ENCODE peak calls at places on chromosomes 2 and 18, in five cellular contexts. A is cardiac fibroblast, I is neural crest cell, R is IMR-90, U is foreskin fibroblast. K is an unnamed sample.

GRCh38 chr2:170509460-170510193 is 205.5 kb upstream of the SP5 start:
- DNase-seq in U (no peak), A (no peak), R (no peak), I (no peak), K (no peak)

GRCh38 chr2:232522855-232523681 is 2.9 kb downstream of the PRSS56 start:
- DNase-seq in A (peak), I (no peak), R (no peak), U (no peak), K (no peak)

GRCh38 chr18:7856099-7856498 is 289.0 kb downstream of the PTPRM start:
- DNase-seq in U (no peak), I (no peak), R (peak), A (peak), K (no peak)

GRCh38 chr2:19747310-19748072 is 154.3 kb downstream of the TTC32 start:
- DNase-seq in I (no peak), U (no peak), A (peak), R (peak), K (peak)

GRCh38 chr2:127105656-127106456 is 1.1 kb downstream of the BIN1 start:
- DNase-seq in A (peak), U (peak), R (peak), I (peak), K (peak)

GRCh38 chr2:212923393-212923792 is 228.0 kb downstream of the IKZF2 start:
- DNase-seq in I (no peak), R (no peak), U (no peak), A (peak), K (no peak)

GRCh38 chr18:11995445-11996189 is 14.3 kb downstream of the IMPA2 start:
- DNase-seq in R (peak), U (peak), A (peak), I (peak), K (peak)

GRCh38 chr2:101710036-101710689 is 12.7 kb downstream of the MAP4K4 start:
- DNase-seq in R (no peak), U (no peak), A (no peak), I (no peak), K (no peak)

GRCh38 chr2:71742953-71743601 is 289.7 kb downstream of the DYSF start:
- DNase-seq in U (peak), I (no peak), R (peak), A (peak), K (peak)

GRCh38 chr2:241871538-241872312 is 2.2 kb downstream of the RTP5 start:
- DNase-seq in I (no peak), U (no peak), A (no peak), R (no peak), K (no peak)

GRCh38 chr2:225456619-225457260 is 57.2 kb downstream of the NYAP2 start:
- DNase-seq in I (no peak), U (no peak), A (no peak), R (no peak), K (no peak)

GRCh38 chr2:207692206-207693065 is 19.0 kb upstream of the CCNYL1 start:
- DNase-seq in U (no peak), A (peak), R (peak), I (peak), K (no peak)

GRCh38 chr2:10909050-10909995 is 2.4 kb upstream of the KCNF1 start:
- DNase-seq in I (peak), A (no peak), U (no peak), R (no peak), K (no peak)

GRCh38 chr18:11587846-11588245 is 21.6 kb upstream of the SLC35G4 start:
- DNase-seq in I (no peak), U (no peak), R (no peak), A (no peak), K (no peak)

GRCh38 chr2:239249048-239249447 is 151.8 kb downstream of the HDAC4 start:
- DNase-seq in A (no peak), U (no peak), R (no peak), I (no peak), K (no peak)

DNA sequence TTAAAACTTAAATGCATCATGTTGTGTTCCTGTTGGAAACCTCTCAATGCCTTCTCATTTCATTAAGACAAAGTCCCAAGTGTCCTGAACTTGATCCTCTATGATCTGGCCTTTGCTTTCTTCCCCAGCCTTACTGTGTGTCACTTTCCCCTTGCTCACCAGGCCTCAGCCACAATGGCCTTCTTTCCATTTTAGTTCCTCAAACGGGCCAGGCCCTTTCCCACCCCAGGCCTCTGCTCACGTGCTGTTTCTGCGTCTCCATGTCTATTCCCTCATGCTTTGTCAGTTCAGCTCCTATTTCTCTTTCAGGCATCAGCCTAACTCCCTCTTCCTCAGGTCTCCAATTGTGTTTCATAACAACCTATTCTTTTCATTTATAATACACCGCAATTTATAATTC is 19.5 kb downstream of the CXCR4 start:
- DNase-seq in U (no peak), I (no peak), R (no peak), A (no peak), K (no peak)
- TF ChIP-seq CTCF in U (no peak), I (no peak), R (no peak), A (no peak), K (no peak)

DNA sequence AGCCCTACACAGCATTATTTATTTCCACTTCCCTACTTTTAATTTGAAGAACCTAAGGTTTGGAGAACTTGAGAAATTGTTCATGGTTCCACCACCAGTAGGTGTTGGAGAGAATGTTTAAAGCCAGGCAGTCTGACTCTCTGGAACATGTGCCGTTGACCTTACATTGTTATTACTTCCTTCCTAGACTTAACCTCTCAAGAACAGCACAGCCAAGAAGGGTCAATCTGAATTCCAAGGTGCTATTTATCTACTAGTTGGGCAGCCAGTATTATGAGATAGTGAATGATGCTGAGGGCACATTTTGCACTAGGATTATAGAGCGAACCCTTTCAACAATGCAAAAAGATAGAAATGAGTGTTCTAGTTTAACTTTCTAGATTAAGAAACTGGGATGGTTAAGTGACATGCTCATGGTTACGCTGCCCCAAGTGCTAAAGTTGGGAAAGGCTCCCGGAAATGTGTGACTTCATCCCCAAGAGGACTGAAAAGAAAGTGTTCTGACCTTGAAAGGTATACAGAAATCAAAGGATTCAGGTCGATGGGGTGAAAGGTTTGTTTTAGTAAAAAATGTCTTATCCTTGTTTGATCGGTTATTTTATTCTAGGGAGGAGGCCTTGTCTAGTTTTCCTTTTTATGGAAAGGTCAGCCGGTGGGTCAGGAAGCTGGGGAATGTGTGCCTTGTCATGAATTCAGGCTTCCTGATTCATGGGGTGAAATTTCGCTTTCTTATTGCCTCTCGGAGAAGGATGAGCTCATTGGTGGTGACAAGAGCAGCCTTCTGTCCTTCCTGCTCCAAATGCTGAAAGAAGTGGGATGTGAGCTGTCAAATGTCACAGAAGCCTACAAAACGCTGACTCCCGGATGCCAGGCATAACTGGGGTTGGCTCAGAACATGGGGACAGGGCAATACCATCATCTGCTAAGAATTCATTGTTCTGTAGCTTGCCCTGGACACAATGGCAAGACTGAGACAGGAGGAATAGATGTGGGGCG is 55.5 kb upstream of the FAM136A start:
- DNase-seq in I (no peak), A (peak), R (no peak), U (peak), K (peak)
- TF ChIP-seq CTCF in I (no peak), A (no peak), R (no peak), U (no peak), K (no peak)

DNA sequence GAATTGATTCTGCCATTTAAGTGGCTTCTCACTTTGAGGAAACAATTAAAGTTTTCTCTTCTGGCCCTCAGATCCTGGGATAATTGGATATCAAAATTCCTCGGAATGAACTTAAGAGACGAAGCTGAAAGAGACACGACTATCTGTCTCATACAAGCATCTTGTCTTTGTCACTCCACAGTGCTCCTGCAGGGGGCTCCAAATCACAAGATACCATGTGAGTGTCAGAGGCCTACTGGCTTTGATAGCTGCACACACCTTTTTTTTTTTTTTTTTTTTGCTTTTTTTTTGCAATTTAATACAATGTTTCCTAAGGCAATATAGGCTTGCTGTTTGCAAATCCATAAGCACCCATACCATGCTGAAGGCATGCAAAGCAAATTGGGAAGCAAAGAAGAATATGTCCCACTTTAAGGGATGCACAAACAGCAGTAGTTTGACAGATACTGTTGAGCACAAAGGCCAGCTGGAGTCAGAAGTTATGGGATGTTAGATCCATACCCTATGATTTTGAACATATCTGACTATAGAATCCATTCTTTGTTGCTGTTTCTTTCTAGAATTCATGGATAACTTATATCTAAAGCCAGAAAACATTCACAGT is 109.0 kb upstream of the CBLN2 start:
- DNase-seq in R (no peak), I (peak), A (peak), U (no peak), K (no peak)
- TF ChIP-seq CTCF in R (peak), I (peak), A (peak), U (no peak), K (peak)

GRCh38 chr2:163737563-163737962 is 1.8 kb upstream of the FIGN start:
- DNase-seq in U (no peak), I (no peak), A (no peak), R (no peak), K (no peak)

GRCh38 chr2:163737169-163737439 is 1.3 kb upstream of the FIGN start:
- DNase-seq in U (no peak), I (no peak), R (no peak), A (no peak), K (no peak)

GRCh38 chr2:163735692-163736432 is at the start of gene FIGN:
- DNase-seq in I (peak), A (peak), U (peak), R (peak), K (peak)

GRCh38 chr2:163734911-163735691 is 707 bp downstream of the FIGN start:
- DNase-seq in U (no peak), I (no peak), A (peak), R (peak), K (no peak)

DNA sequence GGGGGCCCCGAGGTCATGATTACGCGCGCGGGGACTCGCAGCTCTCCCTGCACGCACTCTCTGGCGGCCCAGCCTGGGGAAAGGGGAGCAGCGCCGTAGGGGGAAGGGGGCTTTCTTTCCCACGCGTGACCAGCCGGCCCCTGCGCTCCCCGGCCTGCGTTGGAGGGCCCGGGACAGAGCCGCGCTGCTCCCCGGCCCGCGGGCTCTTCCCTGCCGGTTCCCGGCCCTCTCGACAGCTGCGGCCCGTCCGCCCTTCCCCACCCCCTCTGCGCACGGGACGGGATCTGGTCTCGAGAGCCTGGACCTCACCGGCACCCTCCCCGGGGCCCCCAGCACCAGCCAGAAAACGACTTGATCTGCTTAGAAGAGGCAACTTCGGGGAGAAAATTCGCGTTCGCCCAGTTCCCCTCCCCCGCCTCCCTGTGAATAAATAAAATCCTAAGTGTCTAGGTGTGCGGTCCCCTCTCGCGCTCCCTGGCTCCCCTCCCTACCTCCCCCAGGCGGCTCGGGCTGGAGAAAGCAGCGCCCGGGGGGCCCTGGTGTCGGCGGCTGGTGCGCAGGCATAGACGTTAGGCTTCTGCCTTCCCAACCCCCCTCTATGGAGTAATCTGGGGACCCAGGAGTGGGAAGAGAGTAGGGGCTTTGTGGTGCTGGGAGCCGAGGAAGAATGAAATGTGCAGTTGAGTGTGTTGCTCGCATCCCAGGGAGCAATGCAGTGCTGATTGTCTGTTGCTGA is 793 bp upstream of the FIGN start:
- DNase-seq in I (peak), R (no peak), U (no peak), A (peak), K (no peak)
- TF ChIP-seq CTCF in I (peak), R (peak), U (peak), A (peak), K (no peak)

GRCh38 chr2:158805936-158806335 is 10.8 kb downstream of the DAPL1 start:
- DNase-seq in A (no peak), U (no peak), I (no peak), R (no peak), K (no peak)
- TF ChIP-seq CTCF in A (no peak), U (no peak), I (no peak), R (no peak), K (no peak)

DNA sequence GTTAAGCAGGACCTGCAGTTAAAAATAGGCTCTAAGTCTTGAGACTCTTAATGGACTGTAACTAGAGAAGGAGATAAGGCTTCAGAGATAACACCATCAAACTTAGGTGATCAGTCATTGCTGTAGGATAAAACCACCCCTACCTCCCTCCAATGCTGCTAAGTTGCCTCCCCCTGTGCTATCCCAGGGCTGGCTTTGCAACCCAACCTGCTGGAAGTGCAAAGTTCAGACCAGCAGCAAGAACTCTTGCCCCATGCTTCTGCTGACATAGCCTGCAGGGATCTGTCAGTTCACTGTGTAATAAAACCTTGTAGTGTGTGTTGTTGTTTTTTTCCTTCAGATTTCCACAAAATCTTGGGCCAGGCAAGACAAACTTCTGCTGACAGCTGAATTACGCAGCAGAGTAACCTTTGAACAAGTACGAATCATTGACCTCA is 57.4 kb upstream of the EPB41L3 start:
- DNase-seq in A (no peak), I (no peak), U (no peak), R (no peak), K (no peak)
- TF ChIP-seq CTCF in A (no peak), I (no peak), U (no peak), R (no peak), K (no peak)

DNA sequence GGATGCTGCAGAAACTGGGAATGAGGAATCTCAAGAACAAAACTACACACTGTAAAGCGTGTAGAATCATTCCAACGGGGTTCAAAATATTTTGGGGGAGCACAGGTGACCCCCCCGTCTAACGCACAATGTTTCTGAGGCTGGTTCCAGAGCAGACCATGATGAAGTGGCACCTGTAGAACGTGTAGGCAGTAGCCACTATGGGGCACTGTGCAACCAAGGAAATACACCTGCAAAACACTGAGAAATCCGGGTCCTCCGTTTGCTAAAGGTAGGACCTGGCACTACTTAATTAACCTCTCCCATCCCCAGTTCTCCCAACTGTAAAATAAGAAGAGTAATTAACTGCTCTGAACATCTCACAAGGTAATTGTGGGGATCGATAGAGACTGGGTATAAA is 22.6 kb downstream of the ST6GAL2 start:
- DNase-seq in I (no peak), R (no peak), A (peak), U (no peak), K (no peak)
- TF ChIP-seq CTCF in I (no peak), R (no peak), A (no peak), U (peak), K (peak)

GRCh38 chr2:66981074-66981473 is 416.1 kb upstream of the ETAA1 start:
- DNase-seq in I (no peak), R (no peak), U (no peak), A (no peak), K (no peak)

GRCh38 chr2:66985901-66986300 is 411.2 kb upstream of the ETAA1 start:
- DNase-seq in R (peak), U (no peak), I (no peak), A (no peak), K (no peak)

GRCh38 chr2:66984864-66985263 is 412.3 kb upstream of the ETAA1 start:
- DNase-seq in R (peak), A (no peak), I (no peak), U (no peak), K (no peak)

GRCh38 chr2:66987747-66988146 is 409.4 kb upstream of the ETAA1 start:
- DNase-seq in I (no peak), A (no peak), R (no peak), U (no peak), K (no peak)

GRCh38 chr2:66982766-66983165 is 414.4 kb upstream of the ETAA1 start:
- DNase-seq in I (no peak), A (peak), R (peak), U (peak), K (peak)
- TF ChIP-seq CTCF in I (no peak), A (no peak), R (no peak), U (no peak), K (no peak)